ENCODE peak calls at places on chromosome 1, in five cellular contexts. H, R, F, M and Q are unnamed samples.

GRCh38 chr1:20936216-20936615 is 149.1 kb upstream of the HP1BP3 start:
- DNase-seq in F (no peak), H (no peak), R (no peak), M (no peak), Q (no peak)

GRCh38 chr1:25117233-25117823 is 115.0 kb downstream of the SYF2 start:
- DNase-seq in R (peak; percentile 33), H (peak; percentile 58), F (no peak), M (no peak), Q (no peak)

GRCh38 chr1:59046730-59047157 is 250.2 kb upstream of the FGGY start:
- DNase-seq in R (no peak), F (no peak), M (no peak), H (no peak), Q (no peak)

GRCh38 chr1:238552271-238552670 is 661.5 kb upstream of the ZP4 start:
- DNase-seq in R (no peak), H (no peak), M (no peak), F (no peak), Q (no peak)

GRCh38 chr1:175129182-175129581 is 61.5 kb downstream of the TNN start:
- DNase-seq in H (no peak), M (no peak), F (no peak), R (peak; percentile 36), Q (no peak)

GRCh38 chr1:159492575-159493323 is 43.1 kb downstream of the OR10J5 start:
- DNase-seq in H (no peak), F (peak; percentile 18), R (no peak), M (peak; percentile 0), Q (peak; percentile 51)

GRCh38 chr1:199784127-199784526 is 243.4 kb upstream of the NR5A2 start:
- DNase-seq in R (peak; percentile 42), F (no peak), H (no peak), M (no peak), Q (peak; percentile 22)

GRCh38 chr1:7572654-7573152 is 198.4 kb upstream of the VAMP3 start:
- DNase-seq in F (no peak), H (no peak), M (no peak), R (peak; percentile 31), Q (no peak)

GRCh38 chr1:93111561-93111960 is 32.5 kb downstream of the MTF2 start:
- DNase-seq in H (no peak), M (no peak), R (no peak), F (no peak), Q (peak; percentile 22)

GRCh38 chr1:2232916-2233438 is 4.9 kb downstream of the SKI start:
- DNase-seq in R (no peak), F (no peak), H (no peak), M (no peak), Q (no peak)
- H3K4me3 ChIP-seq in R (no peak overlapping the region), F (peak overlapping the region; percentile 89), H (no peak overlapping the region), M (peak overlapping the region; percentile 85), Q (peak overlapping the region; percentile 88)

GRCh38 chr1:203186446-203187305 is at the start of gene CHI3L1:
- DNase-seq in R (peak; percentile 32), F (no peak), M (no peak), H (no peak), Q (no peak)

GRCh38 chr1:203185061-203185461 is 1.4 kb downstream of the CHI3L1 start:
- DNase-seq in F (no peak), H (no peak), M (no peak), R (no peak), Q (no peak)

GRCh38 chr1:203184467-203184866 is 2.0 kb downstream of the CHI3L1 start:
- DNase-seq in M (no peak), R (no peak), H (no peak), F (no peak), Q (no peak)

GRCh38 chr1:203186091-203186445 is 436 bp downstream of the CHI3L1 start:
- DNase-seq in M (no peak), F (no peak), H (no peak), R (no peak), Q (no peak)

GRCh38 chr1:203185585-203185984 is 919 bp downstream of the CHI3L1 start:
- DNase-seq in F (no peak), R (no peak), H (no peak), M (no peak), Q (no peak)
- H3K4me3 ChIP-seq in F (no peak overlapping the region), R (no peak overlapping the region), H (no peak overlapping the region), M (no peak overlapping the region), Q (no peak overlapping the region)

GRCh38 chr1:223748773-223749733 is 36.7 kb downstream of the CAPN2 start:
- DNase-seq in H (no peak), R (no peak), F (no peak), M (peak; percentile 43), Q (peak; percentile 72)
- H3K4me3 ChIP-seq in H (peak overlapping the region; percentile 76), R (no peak overlapping the region), F (peak overlapping the region; percentile 47), M (peak overlapping the region; percentile 30), Q (peak overlapping the region; percentile 12)

GRCh38 chr1:215043405-215043804 is 39.1 kb upstream of the KCNK2 start:
- DNase-seq in R (no peak), F (no peak), M (no peak), H (no peak), Q (no peak)
- H3K4me3 ChIP-seq in R (no peak overlapping the region), F (no peak overlapping the region), M (no peak overlapping the region), H (no peak overlapping the region), Q (no peak overlapping the region)

GRCh38 chr1:230205719-230206198 is 138.7 kb downstream of the GALNT2 start:
- DNase-seq in M (no peak), R (peak; percentile 72), F (peak; percentile 55), H (no peak), Q (peak; percentile 16)
- H3K4me3 ChIP-seq in M (no peak overlapping the region), R (no peak overlapping the region), F (no peak overlapping the region), H (no peak overlapping the region), Q (no peak overlapping the region)

DNA sequence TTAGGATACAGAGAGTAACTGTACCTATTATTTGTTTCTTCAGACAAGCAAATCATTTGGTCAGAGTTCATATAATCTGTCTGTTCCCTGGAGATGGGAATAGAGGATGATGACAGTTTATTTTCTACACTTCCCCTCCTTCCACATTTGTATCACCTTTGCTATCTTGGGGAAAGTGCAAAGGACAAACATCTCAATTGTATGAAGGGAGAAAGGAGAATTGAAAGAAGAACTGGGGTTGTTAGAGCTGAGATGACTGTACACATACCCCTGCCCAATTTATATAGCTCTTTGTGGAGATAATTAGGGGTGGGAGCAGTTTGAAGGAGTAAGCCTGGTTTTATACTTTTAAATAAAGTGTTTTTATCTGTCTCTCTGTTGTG is 14.0 kb downstream of the POLR3GL start:
- DNase-seq in R (no peak), M (no peak), H (no peak), F (no peak), Q (no peak)
- H3K4me3 ChIP-seq in R (no peak overlapping the region), M (peak overlapping the region; percentile 49), H (no peak overlapping the region), F (no peak overlapping the region), Q (no peak overlapping the region)

GRCh38 chr1:14265515-14265914 is 333.0 kb upstream of the KAZN start:
- DNase-seq in F (no peak), H (no peak), M (no peak), R (no peak), Q (no peak)
- H3K4me3 ChIP-seq in F (no peak overlapping the region), H (no peak overlapping the region), M (no peak overlapping the region), R (no peak overlapping the region), Q (no peak overlapping the region)